ENCODE peak calls at places on chromosomes 12 and 14, in six cellular contexts. J is KG1; N is CD4-positive, CD25-positive, alpha-beta regulatory T cell; T is aorta; P is posterior cingulate gyrus; S is T-helper 2 cell. X is an unnamed sample.

GRCh38 chr14:75877292-75877691 is 104.5 kb downstream of the TGFB3 start:
- DNase-seq in J (no peak), N (no peak), T (peak), P (no peak), S (no peak), X (no peak)

GRCh38 chr12:3303410-3304136 is 187.4 kb upstream of the PRMT8 start:
- DNase-seq in J (no peak), N (no peak), T (no peak), P (no peak), S (peak), X (no peak)

GRCh38 chr12:14993117-14993516 is 20.3 kb downstream of the PDE6H start:
- DNase-seq in J (no peak), N (no peak), T (no peak), P (no peak), S (no peak), X (no peak)

GRCh38 chr12:95600567-95600966 is 49.3 kb upstream of the USP44 start:
- DNase-seq in J (no peak), N (no peak), T (no peak), P (no peak), S (no peak), X (no peak)

GRCh38 chr14:35339761-35340406 is 47.7 kb downstream of the PSMA6 start:
- DNase-seq in J (peak), N (peak), T (peak), P (no peak), S (no peak), X (peak)

GRCh38 chr14:43475762-43476161 is 1031.3 kb downstream of the FSCB start:
- DNase-seq in J (no peak), N (no peak), T (no peak), P (no peak), S (no peak), X (no peak)

GRCh38 chr12:78746001-78746400 is 118.6 kb upstream of the SYT1 start:
- DNase-seq in J (no peak), N (no peak), T (no peak), P (no peak), S (no peak), X (no peak)

GRCh38 chr14:77988096-77988870 is 181.9 kb upstream of the NRXN3 start:
- DNase-seq in J (no peak), N (no peak), T (no peak), P (no peak), S (no peak), X (no peak)

GRCh38 chr12:106632797-106633450 is 50.1 kb downstream of the RFX4 start:
- DNase-seq in J (no peak), N (no peak), T (no peak), P (no peak), S (no peak), X (no peak)

GRCh38 chr14:96637521-96637920 is 135.3 kb downstream of the PAPOLA start:
- DNase-seq in J (no peak), N (no peak), T (no peak), P (no peak), S (no peak), X (no peak)

GRCh38 chr12:3543826-3544225 is 52.8 kb downstream of the PRMT8 start:
- DNase-seq in J (no peak), N (no peak), T (no peak), P (no peak), S (no peak), X (no peak)

GRCh38 chr12:79151956-79152355 is 287.4 kb downstream of the SYT1 start:
- DNase-seq in J (no peak), N (no peak), T (no peak), P (no peak), S (no peak), X (no peak)

GRCh38 chr14:76767681-76768055 is 6.4 kb downstream of the VASH1 start:
- DNase-seq in J (no peak), N (no peak), T (no peak), P (no peak), S (no peak), X (no peak)

GRCh38 chr12:47718531-47718930 is 6.8 kb downstream of the ENDOU start:
- DNase-seq in J (no peak), N (no peak), T (no peak), P (no peak), S (no peak), X (no peak)

GRCh38 chr12:54602661-54603060 is 14.2 kb upstream of the PPP1R1A start:
- DNase-seq in J (no peak), N (no peak), T (no peak), P (no peak), S (no peak), X (no peak)